ENCODE peak calls at places on chromosomes 7 and 10, in ten cellular contexts. F, C, G, H, J, U, Z, E, Q and A are unnamed samples.

GRCh38 chr7:93016681-93017349 is 101.0 kb downstream of the SAMD9 start:
- DNase-seq in J (no peak), E (no peak), Z (no peak), C (no peak), Q (no peak), F (no peak), G (no peak), H (no peak), U (no peak), A (no peak)

GRCh38 chr7:79176859-79177477 is 276.5 kb downstream of the MAGI2 start:
- DNase-seq in U (no peak), G (peak), J (peak), F (peak), Z (no peak), C (peak), H (no peak), E (peak), Q (peak), A (no peak)

GRCh38 chr10:80471009-80471408 is 16.9 kb downstream of the TSPAN14 start:
- DNase-seq in Z (no peak), J (no peak), F (no peak), H (no peak), E (no peak), G (no peak), U (no peak), C (no peak), Q (no peak), A (no peak)

GRCh38 chr7:128139406-128139805 is 101.7 kb upstream of the LEP start:
- DNase-seq in E (no peak), U (no peak), C (no peak), F (no peak), Q (no peak), J (no peak), H (no peak), G (no peak), Z (no peak), A (no peak)

GRCh38 chr7:116269466-116269865 is 59.1 kb downstream of the TES start:
- DNase-seq in H (no peak), U (no peak), Z (no peak), F (no peak), Q (no peak), E (no peak), J (no peak), G (no peak), C (no peak), A (no peak)

GRCh38 chr10:114538544-114538906 is 119.5 kb downstream of the ABLIM1 start:
- DNase-seq in U (peak), G (no peak), J (no peak), C (no peak), F (no peak), Z (peak), H (peak), Q (peak), E (no peak), A (no peak)

GRCh38 chr10:90125966-90126600 is 424.7 kb downstream of the KIF20B start:
- DNase-seq in H (no peak), U (no peak), C (no peak), Z (no peak), J (peak), Q (no peak), E (no peak), F (peak), G (no peak), A (no peak)

GRCh38 chr10:71278691-71279588 is 40.1 kb upstream of the SLC29A3 start:
- DNase-seq in E (no peak), U (no peak), G (no peak), F (no peak), J (no peak), Z (no peak), Q (peak), H (no peak), C (peak), A (no peak)

GRCh38 chr7:18974803-18975202 is 142.6 kb downstream of the TWIST1 start:
- DNase-seq in U (no peak), J (peak), C (no peak), F (peak), G (no peak), H (no peak), E (no peak), Q (no peak), Z (no peak), A (no peak)